ENCODE peak calls at places on chromosomes 4 and X, in seven cellular contexts. C is CD8-positive, alpha-beta T cell; R is IMR-90; J is PC-9; E is PC-3; G is bronchial epithelial cell; A is astrocyte of the spinal cord. B is an unnamed sample.

GRCh38 chr4:128787509-128788311 is 21.8 kb upstream of the JADE1 start:
- DNase-seq in A (no peak), R (peak; percentile 74), J (no peak), C (no peak), G (no peak), E (peak; percentile 5), B (no peak)

GRCh38 chr4:87527446-87528240 is 1.5 kb downstream of the SPARCL1 start:
- DNase-seq in R (no peak), A (no peak), C (no peak), E (no peak), G (no peak), J (no peak), B (no peak)

GRCh38 chr4:106266201-106266600 is 49.8 kb downstream of the TBCK start:
- DNase-seq in A (peak; percentile 72), E (peak; percentile 55), G (peak; percentile 56), C (no peak), R (peak; percentile 68), J (no peak), B (no peak)

GRCh38 chr4:132108784-132109183 is 1040.3 kb upstream of the PCDH10 start:
- DNase-seq in R (peak; percentile 79), C (no peak), G (peak; percentile 6), J (no peak), A (peak; percentile 44), E (peak; percentile 38), B (peak; percentile 72)

GRCh38 chr4:88742561-88742960 is 44.9 kb upstream of the NAP1L5 start:
- DNase-seq in G (no peak), R (peak; percentile 36), C (no peak), A (no peak), J (no peak), E (no peak), B (no peak)

GRCh38 chr4:76782837-76783236 is 115.1 kb downstream of the SOWAHB start:
- DNase-seq in A (peak; percentile 87), J (no peak), R (peak; percentile 85), E (peak; percentile 67), C (no peak), G (peak; percentile 69), B (peak; percentile 62)

GRCh38 chr4:145907363-145907762 is 31.3 kb downstream of the ZNF827 start:
- DNase-seq in C (no peak), J (no peak), G (no peak), A (peak; percentile 30), R (no peak), E (no peak), B (no peak)

GRCh38 chrX:119266364-119266995 is 30.4 kb downstream of the PGRMC1 start:
- DNase-seq in J (no peak), A (peak; percentile 8), E (peak; percentile 52), R (peak; percentile 12), G (peak; percentile 7), C (peak; percentile 15), B (peak; percentile 11)

GRCh38 chrX:151680805-151681204 is 14.5 kb upstream of the PRRG3 start:
- DNase-seq in G (peak; percentile 29), R (peak; percentile 2), E (peak; percentile 68), C (peak; percentile 51), A (peak; percentile 3), J (peak; percentile 49), B (no peak)

GRCh38 chr4:90841676-90842075 is 714.5 kb downstream of the CCSER1 start:
- DNase-seq in C (no peak), R (no peak), E (peak; percentile 8), J (no peak), A (peak; percentile 20), G (peak; percentile 62), B (no peak)

GRCh38 chrX:21723097-21723496 is 34.8 kb downstream of the SMPX start:
- DNase-seq in J (no peak), E (peak; percentile 42), A (no peak), R (peak; percentile 14), G (no peak), C (no peak), B (no peak)

GRCh38 chrX:109934434-109934833 is 68.5 kb upstream of the TMEM164 start:
- DNase-seq in A (peak; percentile 0), R (peak; percentile 21), J (no peak), G (no peak), C (no peak), E (no peak), B (no peak)

GRCh38 chr4:54233697-54234496 is 4.8 kb downstream of the PDGFRA start:
- DNase-seq in R (peak; percentile 82), E (peak; percentile 92), C (peak; percentile 73), G (peak; percentile 63), A (peak; percentile 84), J (no peak), B (peak; percentile 74)
- H3K4me3 ChIP-seq in R (peak overlapping the region; percentile 89), E (peak overlapping the region; percentile 67), C (peak overlapping the region; percentile 47), G (peak overlapping the region; percentile 17), A (peak overlapping the region; percentile 66), J (no peak overlapping the region), B (peak overlapping the region; percentile 93)

GRCh38 chrX:3664921-3665320 is 48.5 kb downstream of the PRKX start:
- DNase-seq in R (no peak), C (no peak), G (no peak), J (no peak), E (no peak), A (no peak), B (no peak)
- TF ChIP-seq CTCF in R (no peak), C (no peak), G (no peak), J (no peak), E (no peak), A (no peak), B (no peak)

GRCh38 chrX:24465524-24465850 is 401 bp downstream of the PDK3 start:
- DNase-seq in G (no peak), R (no peak), J (no peak), A (no peak), C (peak; percentile 28), E (no peak), B (no peak)

GRCh38 chrX:24464498-24464835 is 619 bp upstream of the PDK3 start:
- DNase-seq in R (no peak), E (no peak), A (no peak), G (no peak), J (no peak), C (no peak), B (no peak)

GRCh38 chrX:24468245-24468644 is 3.2 kb downstream of the PDK3 start:
- DNase-seq in C (no peak), E (no peak), A (no peak), J (no peak), G (no peak), R (no peak), B (no peak)

GRCh38 chrX:24464836-24465523 is at the start of gene PDK3:
- DNase-seq in C (peak; percentile 86), G (peak; percentile 59), R (peak; percentile 77), J (peak; percentile 71), A (peak; percentile 90), E (peak; percentile 90), B (peak; percentile 80)

DNA sequence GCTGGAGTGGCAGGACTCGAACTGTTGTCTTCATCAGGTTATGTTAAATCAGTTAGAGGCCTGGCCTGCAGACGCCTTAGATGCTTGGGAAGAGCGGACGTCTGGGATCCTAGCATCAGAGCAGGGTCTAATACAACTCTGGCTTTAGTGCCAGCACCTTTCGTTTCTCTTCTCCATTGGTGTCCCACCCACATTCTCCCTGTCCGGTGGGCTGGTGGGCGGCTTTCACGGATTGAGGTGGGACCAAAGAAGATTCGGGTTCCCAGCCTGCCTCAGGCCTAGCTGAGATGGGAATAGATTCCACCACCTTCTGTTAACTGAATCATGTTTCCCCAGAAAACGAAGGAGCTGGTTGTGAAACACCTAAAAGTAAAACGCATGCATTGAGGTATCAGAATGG is 939 bp downstream of the PDK3 start:
- DNase-seq in J (no peak), C (no peak), G (no peak), A (no peak), R (no peak), E (no peak), B (no peak)
- H3K4me3 ChIP-seq in J (peak overlapping the region; percentile 70), C (peak overlapping the region; percentile 60), G (peak overlapping the region; percentile 54), A (no peak overlapping the region), R (no peak overlapping the region), E (peak overlapping the region; percentile 88), B (peak overlapping the region; percentile 69)

GRCh38 chr4:568351-568652 is 7.8 kb downstream of the TMEM271 start:
- DNase-seq in J (no peak), E (no peak), A (no peak), G (no peak), C (no peak), R (no peak), B (no peak)

GRCh38 chr4:568962-569361 is 7.1 kb downstream of the TMEM271 start:
- DNase-seq in C (no peak), E (no peak), J (no peak), A (no peak), R (no peak), G (no peak), B (no peak)

GRCh38 chr4:566508-567295 is 9.4 kb downstream of the TMEM271 start:
- DNase-seq in J (no peak), G (no peak), C (no peak), A (no peak), R (peak; percentile 5), E (no peak), B (no peak)

GRCh38 chr4:566035-566434 is 10.1 kb downstream of the TMEM271 start:
- DNase-seq in E (no peak), A (no peak), R (no peak), C (no peak), G (no peak), J (no peak), B (no peak)

DNA sequence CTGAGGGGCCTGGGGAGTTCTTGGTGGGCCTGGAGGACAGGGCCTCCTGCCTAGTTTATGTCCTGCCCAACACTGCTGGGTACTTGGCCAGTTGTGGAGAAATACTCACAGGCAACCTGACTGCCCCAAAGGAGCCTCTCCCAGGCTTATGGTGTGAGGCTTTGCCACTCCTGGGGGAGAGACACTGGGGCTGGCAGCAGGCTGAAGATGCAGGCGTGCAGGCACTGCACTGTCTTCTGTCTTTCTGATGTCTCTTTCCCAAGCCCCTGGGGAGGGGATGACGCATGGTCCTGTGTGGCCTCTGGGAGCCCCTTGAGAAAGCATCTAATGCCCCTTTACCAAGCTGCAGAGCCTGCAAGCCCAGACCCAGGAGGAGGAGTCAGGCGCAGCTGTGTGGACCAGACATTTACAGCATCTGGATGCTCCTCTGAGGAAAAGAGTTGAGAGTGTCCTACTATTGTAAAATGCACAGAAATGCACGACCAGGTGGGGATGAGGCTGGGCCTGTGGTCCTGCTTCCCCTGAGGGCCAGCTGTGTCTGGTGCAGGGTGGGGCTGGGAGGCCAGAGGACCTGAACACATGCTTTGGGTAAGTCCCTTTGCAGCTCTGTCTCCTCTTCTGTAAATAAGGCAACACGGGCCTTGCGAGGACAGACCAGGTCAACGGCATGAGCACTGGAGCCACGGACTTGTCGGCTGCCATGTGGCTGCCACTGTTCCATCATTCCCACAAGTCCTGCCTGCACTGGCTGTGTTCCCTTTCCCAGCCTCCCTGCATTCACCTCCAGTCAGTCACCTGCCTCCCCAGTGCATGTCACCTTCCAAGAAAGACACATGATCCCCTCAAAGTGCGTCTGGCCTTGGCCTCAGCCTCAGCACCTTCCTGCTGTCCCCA is 8.4 kb downstream of the TMEM271 start:
- DNase-seq in A (no peak), G (no peak), C (no peak), E (no peak), R (no peak), J (no peak), B (no peak)
- TF ChIP-seq CTCF in A (no peak), G (no peak), C (no peak), E (no peak), R (no peak), J (no peak), B (no peak)

GRCh38 chr4:8861576-8862279 is 9.9 kb downstream of the HMX1 start:
- DNase-seq in J (no peak), A (no peak), E (no peak), R (no peak), G (no peak), C (no peak), B (no peak)
- H3K4me3 ChIP-seq in J (no peak overlapping the region), A (no peak overlapping the region), E (no peak overlapping the region), R (no peak overlapping the region), G (no peak overlapping the region), C (no peak overlapping the region), B (no peak overlapping the region)